ENCODE peak calls at places on chromosomes 5 and 9, in nine cellular contexts. One of them, this sample, is unnamed.

GRCh38 chr9:121566401-121567141 is 66.9 kb upstream of the GGTA1 start:
- DNase-seq in endothelial cell of umbilical vein: peak; percentile 39
- DNase-seq in sigmoid colon: peak; percentile 87
- DNase-seq in transverse colon: peak; percentile 13
- DNase-seq in suprapubic skin: no peak
- DNase-seq in heart left ventricle: peak; percentile 79
- DNase-seq in A549: no peak
- DNase-seq in H54: peak; percentile 93
- DNase-seq in HepG2: no peak
- DNase-seq in this sample: peak; percentile 57

GRCh38 chr5:178208540-178209227 is 4.4 kb downstream of the HNRNPAB start:
- DNase-seq in H54: no peak
- DNase-seq in A549: no peak
- DNase-seq in heart left ventricle: no peak
- DNase-seq in sigmoid colon: peak; percentile 40
- DNase-seq in HepG2: no peak
- DNase-seq in transverse colon: no peak
- DNase-seq in suprapubic skin: peak; percentile 40
- DNase-seq in endothelial cell of umbilical vein: no peak
- DNase-seq in this sample: no peak

GRCh38 chr9:134231330-134231745 is 67.0 kb upstream of the RNU6ATAC start:
- DNase-seq in suprapubic skin: no peak
- DNase-seq in H54: no peak
- DNase-seq in A549: no peak
- DNase-seq in endothelial cell of umbilical vein: no peak
- DNase-seq in sigmoid colon: peak; percentile 85
- DNase-seq in HepG2: no peak
- DNase-seq in heart left ventricle: no peak
- DNase-seq in transverse colon: peak; percentile 20
- DNase-seq in this sample: peak; percentile 58

GRCh38 chr5:117326997-117327396 is 752.4 kb upstream of the SEMA6A start:
- DNase-seq in A549: no peak
- DNase-seq in H54: no peak
- DNase-seq in endothelial cell of umbilical vein: no peak
- DNase-seq in transverse colon: no peak
- DNase-seq in sigmoid colon: no peak
- DNase-seq in HepG2: no peak
- DNase-seq in suprapubic skin: no peak
- DNase-seq in heart left ventricle: no peak
- DNase-seq in this sample: no peak

GRCh38 chr5:177428574-177429217 is 2.2 kb downstream of the GRK6 start:
- DNase-seq in endothelial cell of umbilical vein: no peak
- DNase-seq in H54: no peak
- DNase-seq in A549: no peak
- DNase-seq in heart left ventricle: no peak
- DNase-seq in sigmoid colon: no peak
- DNase-seq in transverse colon: no peak
- DNase-seq in HepG2: no peak
- DNase-seq in suprapubic skin: no peak
- DNase-seq in this sample: no peak

GRCh38 chr5:58477760-58478159 is 13.5 kb upstream of the GAPT start:
- DNase-seq in heart left ventricle: no peak
- DNase-seq in HepG2: no peak
- DNase-seq in A549: no peak
- DNase-seq in transverse colon: no peak
- DNase-seq in sigmoid colon: no peak
- DNase-seq in suprapubic skin: no peak
- DNase-seq in endothelial cell of umbilical vein: no peak
- DNase-seq in H54: no peak
- DNase-seq in this sample: no peak

GRCh38 chr5:5321137-5321536 is 101.3 kb upstream of the ICE1 start:
- DNase-seq in H54: no peak
- DNase-seq in transverse colon: no peak
- DNase-seq in A549: no peak
- DNase-seq in endothelial cell of umbilical vein: no peak
- DNase-seq in heart left ventricle: no peak
- DNase-seq in suprapubic skin: no peak
- DNase-seq in HepG2: no peak
- DNase-seq in sigmoid colon: no peak
- DNase-seq in this sample: no peak

GRCh38 chr5:77798448-77798847 is 22.3 kb upstream of the TBCA start:
- DNase-seq in sigmoid colon: no peak
- DNase-seq in HepG2: no peak
- DNase-seq in transverse colon: no peak
- DNase-seq in suprapubic skin: no peak
- DNase-seq in endothelial cell of umbilical vein: no peak
- DNase-seq in A549: no peak
- DNase-seq in heart left ventricle: no peak
- DNase-seq in H54: no peak
- DNase-seq in this sample: no peak

GRCh38 chr5:14236757-14237156 is 93.6 kb downstream of the TRIO start:
- DNase-seq in A549: no peak
- DNase-seq in endothelial cell of umbilical vein: no peak
- DNase-seq in sigmoid colon: no peak
- DNase-seq in suprapubic skin: no peak
- DNase-seq in HepG2: no peak
- DNase-seq in transverse colon: no peak
- DNase-seq in H54: no peak
- DNase-seq in heart left ventricle: no peak
- DNase-seq in this sample: no peak

GRCh38 chr5:15003511-15003920 is 131.9 kb upstream of the ANKH start:
- DNase-seq in HepG2: peak; percentile 59
- DNase-seq in H54: peak; percentile 71
- DNase-seq in A549: peak; percentile 79
- DNase-seq in transverse colon: peak; percentile 58
- DNase-seq in sigmoid colon: peak; percentile 72
- DNase-seq in endothelial cell of umbilical vein: peak; percentile 82
- DNase-seq in suprapubic skin: peak; percentile 67
- DNase-seq in heart left ventricle: no peak
- DNase-seq in this sample: peak; percentile 23

DNA sequence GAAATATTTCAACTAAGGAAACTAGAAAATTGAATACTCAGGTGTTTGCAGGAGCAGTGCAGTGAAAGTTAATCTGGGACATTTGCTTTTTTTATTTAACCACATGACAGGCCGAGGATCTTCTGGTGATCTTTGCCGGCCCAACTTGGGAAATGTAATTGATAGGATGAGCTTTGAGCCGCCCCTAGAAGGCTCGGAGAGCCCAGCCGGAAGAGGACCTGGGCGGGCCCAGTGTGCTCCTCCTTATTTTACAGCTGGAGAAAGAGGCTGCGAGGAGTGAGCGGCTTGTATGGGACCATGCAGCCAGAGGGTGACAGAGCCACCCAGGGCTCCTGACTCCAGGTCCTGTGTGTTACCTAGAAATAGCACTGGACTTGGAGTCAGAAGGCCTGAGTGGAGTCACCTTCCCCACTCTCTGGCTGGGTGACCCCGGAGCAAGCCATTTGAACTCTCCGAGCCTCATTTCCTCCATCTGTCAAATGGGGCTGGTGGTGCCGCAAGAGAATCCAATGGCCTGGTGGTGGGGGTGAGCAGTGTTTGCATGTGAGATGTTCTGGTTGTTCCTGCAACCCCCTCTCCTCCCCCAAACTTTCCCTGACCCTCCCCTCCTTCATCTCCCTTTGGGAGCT is 2.5 kb downstream of the PPARGC1B start:
- DNase-seq in suprapubic skin: no peak
- DNase-seq in H54: no peak
- DNase-seq in heart left ventricle: peak; percentile 72
- DNase-seq in HepG2: peak; percentile 32
- DNase-seq in endothelial cell of umbilical vein: no peak
- DNase-seq in A549: no peak
- DNase-seq in sigmoid colon: peak; percentile 90
- DNase-seq in transverse colon: peak; percentile 78
- DNase-seq in this sample: peak; percentile 29
- TF ChIP-seq POLR2A in suprapubic skin: no peak
- TF ChIP-seq POLR2A in H54: no peak
- TF ChIP-seq POLR2A in heart left ventricle: no peak
- TF ChIP-seq POLR2A in HepG2: no peak
- TF ChIP-seq POLR2A in endothelial cell of umbilical vein: no peak
- TF ChIP-seq POLR2A in A549: no peak
- TF ChIP-seq POLR2A in sigmoid colon: peak; percentile 16
- TF ChIP-seq POLR2A in transverse colon: no peak
- TF ChIP-seq POLR2A in this sample: no peak

GRCh38 chr9:129490583-129491485 is 130.1 kb downstream of the C9orf50 start:
- DNase-seq in transverse colon: no peak
- DNase-seq in H54: no peak
- DNase-seq in sigmoid colon: peak; percentile 82
- DNase-seq in HepG2: no peak
- DNase-seq in heart left ventricle: no peak
- DNase-seq in suprapubic skin: no peak
- DNase-seq in endothelial cell of umbilical vein: no peak
- DNase-seq in A549: peak; percentile 64
- DNase-seq in this sample: no peak
- TF ChIP-seq POLR2A in transverse colon: no peak
- TF ChIP-seq POLR2A in H54: no peak
- TF ChIP-seq POLR2A in sigmoid colon: no peak
- TF ChIP-seq POLR2A in HepG2: no peak
- TF ChIP-seq POLR2A in heart left ventricle: peak; percentile 24
- TF ChIP-seq POLR2A in suprapubic skin: no peak
- TF ChIP-seq POLR2A in endothelial cell of umbilical vein: no peak
- TF ChIP-seq POLR2A in A549: no peak
- TF ChIP-seq POLR2A in this sample: no peak

DNA sequence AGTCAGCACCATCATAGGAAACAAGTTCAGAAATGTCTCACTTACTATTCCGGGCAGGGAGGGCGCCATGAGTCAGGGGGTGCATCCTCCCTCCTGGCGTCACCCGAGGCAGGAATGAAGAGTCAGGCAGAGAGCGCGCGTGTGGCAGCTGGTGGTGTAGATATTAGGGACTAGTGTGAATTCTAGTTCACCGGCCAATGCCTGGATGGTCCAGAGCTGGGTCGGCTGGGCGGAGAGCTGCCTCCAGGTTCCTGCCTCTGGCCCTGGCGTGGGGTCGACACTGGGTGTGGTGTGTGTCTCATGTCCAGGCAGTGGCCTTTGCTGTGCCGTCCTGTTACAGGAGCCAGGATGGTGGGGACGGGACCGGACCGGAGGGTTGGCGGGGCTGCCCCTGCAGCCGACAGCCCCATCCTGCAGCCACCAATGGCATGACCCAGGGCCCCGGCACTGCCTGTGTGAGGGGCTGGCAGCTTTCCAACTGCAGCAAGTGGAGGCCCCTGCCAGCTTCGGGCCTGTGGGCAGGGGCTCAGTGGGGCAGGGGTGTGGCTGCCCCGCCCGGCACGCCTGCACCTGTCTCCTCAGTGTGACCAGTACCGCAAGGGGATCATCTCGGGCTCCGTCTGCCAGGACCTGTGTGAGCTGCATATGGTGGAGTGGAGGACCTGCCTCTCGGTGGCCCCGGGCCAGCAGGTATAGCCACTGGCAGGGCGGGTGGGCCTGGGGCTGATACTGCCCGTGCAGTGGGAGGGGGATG is 9.1 kb downstream of the DIPK1B start:
- DNase-seq in H54: peak; percentile 94
- DNase-seq in transverse colon: no peak
- DNase-seq in endothelial cell of umbilical vein: peak; percentile 87
- DNase-seq in sigmoid colon: no peak
- DNase-seq in A549: peak; percentile 52
- DNase-seq in HepG2: no peak
- DNase-seq in suprapubic skin: no peak
- DNase-seq in heart left ventricle: no peak
- DNase-seq in this sample: no peak
- TF ChIP-seq POLR2A in H54: no peak
- TF ChIP-seq POLR2A in transverse colon: no peak
- TF ChIP-seq POLR2A in endothelial cell of umbilical vein: peak; percentile 76
- TF ChIP-seq POLR2A in sigmoid colon: no peak
- TF ChIP-seq POLR2A in A549: no peak
- TF ChIP-seq POLR2A in HepG2: no peak
- TF ChIP-seq POLR2A in suprapubic skin: no peak
- TF ChIP-seq POLR2A in heart left ventricle: no peak
- TF ChIP-seq POLR2A in this sample: no peak

DNA sequence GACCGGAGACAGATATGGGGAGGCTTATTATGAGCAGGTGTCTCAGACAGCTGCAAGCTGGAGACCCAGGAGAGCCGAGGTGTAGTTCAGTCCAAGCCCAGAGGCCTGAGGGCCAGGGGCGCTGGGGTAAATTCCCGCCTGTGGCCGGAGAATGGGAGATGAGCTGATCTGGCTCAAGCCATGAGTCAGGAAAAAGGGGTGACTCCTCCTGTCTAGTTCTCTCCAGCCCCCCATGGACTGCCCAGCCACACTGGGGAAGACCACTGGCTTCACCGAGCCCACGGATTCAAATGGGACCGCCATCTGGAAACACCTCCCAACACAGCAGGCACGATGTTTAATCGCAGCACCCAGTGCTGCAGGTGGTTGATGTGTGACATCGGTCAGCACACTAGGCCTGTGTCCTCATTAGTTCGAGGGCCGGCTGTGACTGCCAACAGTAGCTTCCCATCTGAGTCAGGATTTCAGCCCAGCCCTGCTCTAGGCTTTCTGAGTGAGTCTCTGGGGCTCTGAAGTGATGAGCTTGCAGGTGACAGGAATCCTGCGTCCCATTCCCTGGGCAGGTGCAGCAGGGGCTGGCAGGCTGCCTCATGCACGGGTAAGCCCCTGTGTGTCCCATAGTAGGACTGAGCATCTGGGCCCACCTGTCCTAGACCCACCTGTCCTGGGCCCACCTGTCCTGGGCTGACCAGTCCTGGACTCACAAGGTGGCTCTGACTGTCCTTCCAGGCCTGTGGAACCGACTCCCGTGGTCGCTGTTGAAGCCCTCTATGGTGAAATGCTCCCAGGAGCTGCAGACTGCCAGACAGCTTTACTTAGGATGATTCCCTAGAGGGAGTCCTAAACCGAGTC is 49.7 kb downstream of the AHRR start:
- DNase-seq in endothelial cell of umbilical vein: no peak
- DNase-seq in A549: no peak
- DNase-seq in heart left ventricle: peak; percentile 55
- DNase-seq in transverse colon: peak; percentile 5
- DNase-seq in suprapubic skin: no peak
- DNase-seq in sigmoid colon: no peak
- DNase-seq in H54: no peak
- DNase-seq in HepG2: no peak
- DNase-seq in this sample: no peak
- TF ChIP-seq POLR2A in endothelial cell of umbilical vein: no peak
- TF ChIP-seq POLR2A in A549: no peak
- TF ChIP-seq POLR2A in heart left ventricle: no peak
- TF ChIP-seq POLR2A in transverse colon: no peak
- TF ChIP-seq POLR2A in suprapubic skin: no peak
- TF ChIP-seq POLR2A in sigmoid colon: no peak
- TF ChIP-seq POLR2A in H54: no peak
- TF ChIP-seq POLR2A in HepG2: no peak
- TF ChIP-seq POLR2A in this sample: no peak

This sample was measured in ovary.